ENCODE peak calls at places on chromosomes 7 and 10, in eight cellular contexts. W is cardiac muscle cell, B is renal cortical epithelial cell, Y is colonic mucosa, A is lower lobe of right lung, Z is DMS79, O is psoas muscle, M is T follicular helper cell. G is an unnamed sample.

GRCh38 chr10:79112898-79113431 is 44.2 kb downstream of the ZMIZ1 start:
- DNase-seq in A (peak; percentile 62), W (peak; percentile 60), Y (no peak), M (no peak), Z (no peak), O (peak; percentile 94), B (peak; percentile 82), G (peak; percentile 91)

GRCh38 chr7:143460585-143460984 is 17.1 kb upstream of the TAS2R41 start:
- DNase-seq in Z (no peak), A (no peak), B (no peak), W (no peak), Y (no peak), O (no peak), M (no peak), G (no peak)

GRCh38 chr7:131548371-131548770 is 8.1 kb downstream of the PODXL start:
- DNase-seq in B (no peak), A (no peak), Y (no peak), W (no peak), Z (no peak), M (no peak), O (no peak), G (no peak)

GRCh38 chr7:33705333-33705833 is 200.0 kb upstream of the BMPER start:
- DNase-seq in A (no peak), M (no peak), Z (no peak), Y (no peak), W (no peak), O (no peak), B (no peak), G (no peak)

GRCh38 chr10:92965314-92965713 is 95.3 kb upstream of the CYP26C1 start:
- DNase-seq in Y (no peak), A (no peak), W (peak; percentile 73), O (no peak), M (no peak), Z (no peak), B (peak; percentile 73), G (peak; percentile 55)

GRCh38 chr10:132110713-132111112 is 45.0 kb downstream of the JAKMIP3 start:
- DNase-seq in Z (no peak), Y (peak; percentile 3), W (no peak), O (no peak), M (no peak), B (no peak), A (peak; percentile 24), G (no peak)

GRCh38 chr10:86345296-86346168 is 21.1 kb downstream of the GRID1 start:
- DNase-seq in A (peak; percentile 84), M (no peak), Y (no peak), B (peak; percentile 38), Z (no peak), W (no peak), O (no peak), G (peak; percentile 61)

GRCh38 chr10:13590886-13591285 is 4.1 kb downstream of the PRPF18 start:
- DNase-seq in O (no peak), B (no peak), W (no peak), A (no peak), Z (no peak), M (no peak), Y (no peak), G (no peak)

GRCh38 chr7:82141427-82141826 is 302.1 kb downstream of the CACNA2D1 start:
- DNase-seq in O (no peak), Z (no peak), B (no peak), A (no peak), Y (no peak), W (peak; percentile 56), M (no peak), G (no peak)

GRCh38 chr10:65234261-65234660 is 1691.6 kb upstream of the LRRTM3 start:
- DNase-seq in O (no peak), W (no peak), Y (no peak), B (no peak), Z (no peak), M (no peak), A (no peak), G (no peak)

GRCh38 chr10:132503581-132504421 is 33.8 kb upstream of the INPP5A start:
- DNase-seq in M (no peak), Z (no peak), A (peak; percentile 35), O (peak; percentile 48), Y (no peak), W (no peak), B (no peak), G (no peak)

GRCh38 chr10:122054046-122055025 is 65.4 kb downstream of the TACC2 start:
- DNase-seq in Y (peak; percentile 63), B (peak; percentile 30), W (peak; percentile 75), M (no peak), A (peak; percentile 65), O (peak; percentile 83), Z (no peak), G (peak; percentile 54)

GRCh38 chr10:28722065-28722803 is 44.9 kb downstream of the BAMBI start:
- DNase-seq in W (peak; percentile 67), O (peak; percentile 51), A (peak; percentile 44), B (no peak), M (no peak), Y (no peak), Z (peak; percentile 11), G (peak; percentile 29)

GRCh38 chr10:128047991-128048826 is 78.0 kb downstream of the MKI67 start:
- DNase-seq in A (no peak), O (no peak), B (peak; percentile 58), Z (no peak), M (no peak), W (peak; percentile 93), Y (peak; percentile 39), G (peak; percentile 48)

GRCh38 chr7:1852781-1853618 is 182.9 kb downstream of the ELFN1 start:
- DNase-seq in B (no peak), W (no peak), M (no peak), Y (no peak), O (peak; percentile 76), Z (no peak), A (peak; percentile 44), G (no peak)

GRCh38 chr10:118035358-118036031 is 11.2 kb downstream of the RAB11FIP2 start:
- DNase-seq in Y (no peak), Z (no peak), W (peak; percentile 79), M (no peak), A (no peak), O (no peak), B (peak; percentile 49), G (peak; percentile 22)

GRCh38 chr10:74417397-74417796 is 266.4 kb downstream of the ADK start:
- DNase-seq in B (no peak), Z (no peak), W (no peak), Y (no peak), M (no peak), O (no peak), A (no peak), G (no peak)

GRCh38 chr7:8260871-8261707 is 878 bp downstream of the ICA1 start:
- DNase-seq in Z (peak; percentile 10), O (peak; percentile 63), B (peak; percentile 33), Y (peak; percentile 74), A (peak; percentile 70), M (no peak), W (peak; percentile 2), G (peak; percentile 66)

GRCh38 chr10:99854860-99855259 is 72.4 kb downstream of the ABCC2 start:
- DNase-seq in B (peak; percentile 29), W (peak; percentile 88), M (no peak), O (no peak), A (no peak), Y (no peak), Z (no peak), G (peak; percentile 22)

GRCh38 chr10:129531195-129531968 is 64.3 kb downstream of the MGMT start:
- DNase-seq in Y (no peak), W (peak; percentile 68), M (no peak), Z (no peak), O (peak; percentile 34), B (peak; percentile 97), A (no peak), G (peak; percentile 94)

GRCh38 chr7:116139007-116139406 is 71.3 kb upstream of the TES start:
- DNase-seq in Y (no peak), M (no peak), O (no peak), B (peak; percentile 30), W (peak; percentile 30), A (no peak), Z (no peak), G (no peak)